ENCODE peak calls at places on chromosomes 1 and 21, in ten cellular contexts. One of them, this sample, is unnamed.

GRCh38 chr21:46155514-46156377 is at the start of gene FTCD:
- DNase-seq in cardiac muscle cell: no peak
- DNase-seq in neural progenitor cell: no peak
- DNase-seq in mesendoderm: no peak
- DNase-seq in psoas muscle: no peak
- DNase-seq in left ventricle myocardium inferior: no peak
- DNase-seq in CD8-positive, alpha-beta T cell: no peak
- DNase-seq in mesenchymal stem cell: no peak
- DNase-seq in trophoblast cell: no peak
- DNase-seq in CD4-positive, alpha-beta memory T cell: no peak
- DNase-seq in this sample: peak

GRCh38 chr1:165068716-165069115 is 287.8 kb downstream of the LMX1A start:
- DNase-seq in cardiac muscle cell: no peak
- DNase-seq in neural progenitor cell: no peak
- DNase-seq in mesendoderm: no peak
- DNase-seq in psoas muscle: no peak
- DNase-seq in left ventricle myocardium inferior: no peak
- DNase-seq in CD8-positive, alpha-beta T cell: no peak
- DNase-seq in mesenchymal stem cell: no peak
- DNase-seq in trophoblast cell: no peak
- DNase-seq in CD4-positive, alpha-beta memory T cell: no peak
- DNase-seq in this sample: no peak

GRCh38 chr1:180975551-180975950 is 47.1 kb downstream of the STX6 start:
- DNase-seq in cardiac muscle cell: peak
- DNase-seq in neural progenitor cell: no peak
- DNase-seq in mesendoderm: no peak
- DNase-seq in psoas muscle: no peak
- DNase-seq in left ventricle myocardium inferior: no peak
- DNase-seq in CD8-positive, alpha-beta T cell: no peak
- DNase-seq in mesenchymal stem cell: no peak
- DNase-seq in trophoblast cell: no peak
- DNase-seq in CD4-positive, alpha-beta memory T cell: no peak
- DNase-seq in this sample: no peak

GRCh38 chr1:155052412-155053400 is 1.6 kb downstream of the ADAM15 start:
- DNase-seq in cardiac muscle cell: no peak
- DNase-seq in neural progenitor cell: peak
- DNase-seq in mesendoderm: no peak
- DNase-seq in psoas muscle: peak
- DNase-seq in left ventricle myocardium inferior: peak
- DNase-seq in CD8-positive, alpha-beta T cell: no peak
- DNase-seq in mesenchymal stem cell: no peak
- DNase-seq in trophoblast cell: no peak
- DNase-seq in CD4-positive, alpha-beta memory T cell: no peak
- DNase-seq in this sample: no peak

GRCh38 chr21:36188081-36188681 is 31.6 kb downstream of the DOP1B start:
- DNase-seq in cardiac muscle cell: no peak
- DNase-seq in neural progenitor cell: no peak
- DNase-seq in mesendoderm: no peak
- DNase-seq in psoas muscle: no peak
- DNase-seq in left ventricle myocardium inferior: peak
- DNase-seq in CD8-positive, alpha-beta T cell: no peak
- DNase-seq in mesenchymal stem cell: no peak
- DNase-seq in trophoblast cell: no peak
- DNase-seq in CD4-positive, alpha-beta memory T cell: no peak
- DNase-seq in this sample: no peak

GRCh38 chr1:103156966-103157365 is 48.6 kb upstream of the COL11A1 start:
- DNase-seq in cardiac muscle cell: no peak
- DNase-seq in neural progenitor cell: no peak
- DNase-seq in mesendoderm: no peak
- DNase-seq in psoas muscle: no peak
- DNase-seq in left ventricle myocardium inferior: no peak
- DNase-seq in CD8-positive, alpha-beta T cell: no peak
- DNase-seq in mesenchymal stem cell: peak
- DNase-seq in trophoblast cell: peak
- DNase-seq in CD4-positive, alpha-beta memory T cell: no peak
- DNase-seq in this sample: no peak

GRCh38 chr1:218171302-218171893 is 113.7 kb upstream of the RRP15 start:
- DNase-seq in cardiac muscle cell: peak
- DNase-seq in neural progenitor cell: peak
- DNase-seq in mesendoderm: peak
- DNase-seq in psoas muscle: no peak
- DNase-seq in left ventricle myocardium inferior: no peak
- DNase-seq in CD8-positive, alpha-beta T cell: no peak
- DNase-seq in mesenchymal stem cell: peak
- DNase-seq in trophoblast cell: peak
- DNase-seq in CD4-positive, alpha-beta memory T cell: no peak
- DNase-seq in this sample: no peak

GRCh38 chr1:109771712-109772657 is 8.3 kb upstream of the EPS8L3 start:
- DNase-seq in cardiac muscle cell: no peak
- DNase-seq in neural progenitor cell: no peak
- DNase-seq in mesendoderm: no peak
- DNase-seq in psoas muscle: no peak
- DNase-seq in left ventricle myocardium inferior: peak
- DNase-seq in CD8-positive, alpha-beta T cell: no peak
- DNase-seq in mesenchymal stem cell: no peak
- DNase-seq in trophoblast cell: no peak
- DNase-seq in CD4-positive, alpha-beta memory T cell: no peak
- DNase-seq in this sample: no peak

GRCh38 chr1:17108360-17108759 is 10.9 kb downstream of the PADI2 start:
- DNase-seq in cardiac muscle cell: no peak
- DNase-seq in neural progenitor cell: no peak
- DNase-seq in mesendoderm: no peak
- DNase-seq in psoas muscle: no peak
- DNase-seq in left ventricle myocardium inferior: no peak
- DNase-seq in CD8-positive, alpha-beta T cell: no peak
- DNase-seq in mesenchymal stem cell: no peak
- DNase-seq in trophoblast cell: peak
- DNase-seq in CD4-positive, alpha-beta memory T cell: no peak
- DNase-seq in this sample: no peak

GRCh38 chr1:154129392-154129970 is 25.4 kb downstream of the NUP210L start:
- DNase-seq in cardiac muscle cell: no peak
- DNase-seq in neural progenitor cell: no peak
- DNase-seq in mesendoderm: no peak
- DNase-seq in psoas muscle: no peak
- DNase-seq in left ventricle myocardium inferior: no peak
- DNase-seq in CD8-positive, alpha-beta T cell: no peak
- DNase-seq in mesenchymal stem cell: no peak
- DNase-seq in trophoblast cell: peak
- DNase-seq in CD4-positive, alpha-beta memory T cell: no peak
- DNase-seq in this sample: no peak

GRCh38 chr1:40988280-40988679 is 8.8 kb downstream of the CTPS1 start:
- DNase-seq in cardiac muscle cell: no peak
- DNase-seq in neural progenitor cell: no peak
- DNase-seq in mesendoderm: no peak
- DNase-seq in psoas muscle: no peak
- DNase-seq in left ventricle myocardium inferior: no peak
- DNase-seq in CD8-positive, alpha-beta T cell: no peak
- DNase-seq in mesenchymal stem cell: no peak
- DNase-seq in trophoblast cell: no peak
- DNase-seq in CD4-positive, alpha-beta memory T cell: no peak
- DNase-seq in this sample: no peak

GRCh38 chr21:39439232-39439631 is 6.3 kb downstream of the LCA5L start:
- DNase-seq in cardiac muscle cell: no peak
- DNase-seq in neural progenitor cell: no peak
- DNase-seq in mesendoderm: no peak
- DNase-seq in psoas muscle: no peak
- DNase-seq in left ventricle myocardium inferior: no peak
- DNase-seq in CD8-positive, alpha-beta T cell: no peak
- DNase-seq in mesenchymal stem cell: no peak
- DNase-seq in trophoblast cell: no peak
- DNase-seq in CD4-positive, alpha-beta memory T cell: no peak
- DNase-seq in this sample: no peak

GRCh38 chr21:39445339-39446269 is at the start of gene LCA5L:
- DNase-seq in cardiac muscle cell: peak
- DNase-seq in neural progenitor cell: peak
- DNase-seq in mesendoderm: peak
- DNase-seq in psoas muscle: peak
- DNase-seq in left ventricle myocardium inferior: peak
- DNase-seq in CD8-positive, alpha-beta T cell: peak
- DNase-seq in mesenchymal stem cell: peak
- DNase-seq in trophoblast cell: peak
- DNase-seq in CD4-positive, alpha-beta memory T cell: peak
- DNase-seq in this sample: peak

GRCh38 chr21:39447264-39447663 is 1.7 kb upstream of the LCA5L start:
- DNase-seq in cardiac muscle cell: no peak
- DNase-seq in neural progenitor cell: no peak
- DNase-seq in mesendoderm: no peak
- DNase-seq in psoas muscle: no peak
- DNase-seq in left ventricle myocardium inferior: no peak
- DNase-seq in CD8-positive, alpha-beta T cell: no peak
- DNase-seq in mesenchymal stem cell: no peak
- DNase-seq in trophoblast cell: no peak
- DNase-seq in CD4-positive, alpha-beta memory T cell: no peak
- DNase-seq in this sample: no peak

GRCh38 chr21:39441502-39442475 is 3.8 kb downstream of the LCA5L start:
- DNase-seq in cardiac muscle cell: peak
- DNase-seq in neural progenitor cell: peak
- DNase-seq in mesendoderm: peak
- DNase-seq in psoas muscle: no peak
- DNase-seq in left ventricle myocardium inferior: no peak
- DNase-seq in CD8-positive, alpha-beta T cell: no peak
- DNase-seq in mesenchymal stem cell: peak
- DNase-seq in trophoblast cell: peak
- DNase-seq in CD4-positive, alpha-beta memory T cell: peak
- DNase-seq in this sample: no peak

GRCh38 chr21:39444406-39445145 is 1.0 kb downstream of the LCA5L start:
- DNase-seq in cardiac muscle cell: peak
- DNase-seq in neural progenitor cell: peak
- DNase-seq in mesendoderm: peak
- DNase-seq in psoas muscle: no peak
- DNase-seq in left ventricle myocardium inferior: no peak
- DNase-seq in CD8-positive, alpha-beta T cell: no peak
- DNase-seq in mesenchymal stem cell: peak
- DNase-seq in trophoblast cell: peak
- DNase-seq in CD4-positive, alpha-beta memory T cell: no peak
- DNase-seq in this sample: no peak
- H3K4me3 ChIP-seq in cardiac muscle cell: peak
- H3K4me3 ChIP-seq in neural progenitor cell: peak
- H3K4me3 ChIP-seq in mesendoderm: no peak
- H3K4me3 ChIP-seq in psoas muscle: peak
- H3K4me3 ChIP-seq in left ventricle myocardium inferior: peak
- H3K4me3 ChIP-seq in CD8-positive, alpha-beta T cell: peak
- H3K4me3 ChIP-seq in mesenchymal stem cell: peak
- H3K4me3 ChIP-seq in trophoblast cell: no peak
- H3K4me3 ChIP-seq in CD4-positive, alpha-beta memory T cell: peak
- H3K4me3 ChIP-seq in this sample: peak

DNA sequence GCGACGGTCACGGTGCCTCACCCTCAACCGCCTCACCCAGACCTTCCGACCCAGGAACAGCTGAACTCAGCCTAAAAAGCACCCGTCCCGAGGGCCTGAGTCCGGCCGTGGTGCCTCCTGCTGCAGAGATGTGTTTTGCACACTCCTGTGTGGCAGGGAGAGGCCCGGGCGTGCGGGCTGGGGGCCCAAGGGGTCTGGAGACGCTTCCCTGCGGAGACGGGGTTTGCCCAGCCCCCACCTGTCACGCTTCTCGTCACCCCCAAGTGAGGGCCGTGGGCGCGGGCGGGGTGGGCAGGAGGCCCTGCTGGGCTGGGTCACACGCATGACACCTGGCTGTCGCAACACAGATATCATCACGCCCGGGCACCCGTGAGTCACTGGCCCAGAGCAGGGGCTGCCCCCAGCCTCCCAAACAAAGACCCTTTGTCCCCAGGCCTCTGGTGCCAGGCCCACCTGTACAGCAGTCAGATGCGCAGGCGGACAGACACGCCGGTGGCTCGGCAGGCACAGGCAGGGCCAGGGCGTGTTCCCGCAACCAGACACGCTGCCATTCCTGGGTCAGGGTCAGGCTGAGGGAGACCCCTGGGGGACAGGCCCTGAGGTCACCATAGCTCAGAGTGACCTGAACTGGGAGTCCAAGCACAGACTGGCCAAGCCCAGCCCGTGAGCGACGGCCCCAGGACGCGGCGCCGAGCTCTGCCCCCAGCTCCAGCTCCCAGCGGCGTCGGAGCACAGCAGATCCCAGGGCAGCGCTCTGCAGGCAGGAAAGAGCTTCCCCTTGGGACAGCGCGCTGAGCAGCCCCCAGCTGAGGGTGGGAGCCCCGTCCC is 6.1 kb downstream of the B3GALT6 start:
- DNase-seq in cardiac muscle cell: no peak
- DNase-seq in neural progenitor cell: no peak
- DNase-seq in mesendoderm: no peak
- DNase-seq in psoas muscle: no peak
- DNase-seq in left ventricle myocardium inferior: no peak
- DNase-seq in CD8-positive, alpha-beta T cell: no peak
- DNase-seq in mesenchymal stem cell: no peak
- DNase-seq in trophoblast cell: peak
- DNase-seq in CD4-positive, alpha-beta memory T cell: no peak
- DNase-seq in this sample: no peak
- H3K27ac ChIP-seq in cardiac muscle cell: no peak
- H3K27ac ChIP-seq in neural progenitor cell: no peak
- H3K27ac ChIP-seq in mesendoderm: no peak
- H3K27ac ChIP-seq in psoas muscle: no peak
- H3K27ac ChIP-seq in left ventricle myocardium inferior: no peak
- H3K27ac ChIP-seq in CD8-positive, alpha-beta T cell: no peak
- H3K27ac ChIP-seq in mesenchymal stem cell: no peak
- H3K27ac ChIP-seq in trophoblast cell: no peak
- H3K27ac ChIP-seq in CD4-positive, alpha-beta memory T cell: no peak
- H3K27ac ChIP-seq in this sample: no peak

DNA sequence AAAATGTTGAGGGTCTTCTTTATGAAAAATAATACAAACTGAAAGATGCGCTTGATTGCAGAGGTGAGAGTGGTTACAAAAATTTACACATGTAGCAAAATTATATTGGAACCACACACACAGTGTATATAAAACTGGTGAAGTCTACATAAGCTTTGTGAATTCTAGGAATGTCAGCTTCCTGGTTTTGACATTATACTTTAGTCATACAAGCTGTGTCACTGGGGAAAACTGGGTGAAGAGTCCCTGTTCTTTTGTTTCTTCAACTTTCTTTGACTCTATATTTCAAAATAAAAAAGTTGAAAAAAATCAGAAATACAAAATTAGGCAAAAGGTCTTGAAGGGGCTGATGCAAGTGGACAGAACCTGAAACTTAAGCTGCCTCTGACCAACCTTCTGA is 2.9 kb downstream of the C1QC start:
- DNase-seq in cardiac muscle cell: peak
- DNase-seq in neural progenitor cell: no peak
- DNase-seq in mesendoderm: no peak
- DNase-seq in psoas muscle: no peak
- DNase-seq in left ventricle myocardium inferior: no peak
- DNase-seq in CD8-positive, alpha-beta T cell: no peak
- DNase-seq in mesenchymal stem cell: peak
- DNase-seq in trophoblast cell: no peak
- DNase-seq in CD4-positive, alpha-beta memory T cell: no peak
- DNase-seq in this sample: no peak
- H3K4me3 ChIP-seq in cardiac muscle cell: no peak
- H3K4me3 ChIP-seq in neural progenitor cell: no peak
- H3K4me3 ChIP-seq in mesendoderm: no peak
- H3K4me3 ChIP-seq in psoas muscle: peak
- H3K4me3 ChIP-seq in left ventricle myocardium inferior: peak
- H3K4me3 ChIP-seq in CD8-positive, alpha-beta T cell: no peak
- H3K4me3 ChIP-seq in mesenchymal stem cell: no peak
- H3K4me3 ChIP-seq in trophoblast cell: no peak
- H3K4me3 ChIP-seq in CD4-positive, alpha-beta memory T cell: no peak
- H3K4me3 ChIP-seq in this sample: no peak

DNA sequence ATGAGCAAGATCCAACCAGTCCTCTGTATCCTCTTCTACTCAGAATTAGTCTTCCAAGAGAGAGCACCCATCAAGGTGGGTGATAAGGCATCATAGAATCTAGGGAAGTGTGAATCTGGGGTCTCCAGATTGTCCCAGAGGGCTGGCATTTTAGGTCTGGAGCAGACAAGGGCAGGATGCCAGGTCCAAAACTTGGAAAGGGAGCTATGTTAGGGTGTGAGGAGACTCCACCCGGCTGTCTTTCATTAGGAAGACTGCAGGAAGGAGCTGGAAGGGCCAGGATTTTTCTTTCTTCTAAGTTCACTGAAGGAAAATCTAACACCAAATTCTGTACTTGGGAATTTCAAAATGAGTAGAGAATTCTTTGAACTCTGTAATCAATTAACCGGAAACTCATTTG is 86.1 kb upstream of the BMP8A start:
- DNase-seq in cardiac muscle cell: peak
- DNase-seq in neural progenitor cell: no peak
- DNase-seq in mesendoderm: no peak
- DNase-seq in psoas muscle: no peak
- DNase-seq in left ventricle myocardium inferior: no peak
- DNase-seq in CD8-positive, alpha-beta T cell: no peak
- DNase-seq in mesenchymal stem cell: no peak
- DNase-seq in trophoblast cell: no peak
- DNase-seq in CD4-positive, alpha-beta memory T cell: no peak
- DNase-seq in this sample: no peak
- H3K27ac ChIP-seq in cardiac muscle cell: no peak
- H3K27ac ChIP-seq in neural progenitor cell: no peak
- H3K27ac ChIP-seq in mesendoderm: no peak
- H3K27ac ChIP-seq in psoas muscle: no peak
- H3K27ac ChIP-seq in left ventricle myocardium inferior: peak
- H3K27ac ChIP-seq in CD8-positive, alpha-beta T cell: no peak
- H3K27ac ChIP-seq in mesenchymal stem cell: peak
- H3K27ac ChIP-seq in trophoblast cell: no peak
- H3K27ac ChIP-seq in CD4-positive, alpha-beta memory T cell: no peak
- H3K27ac ChIP-seq in this sample: peak